ENCODE peak calls at places on chromosomes 3 and 15, in eight cellular contexts. One of them, this sample, is unnamed.

GRCh38 chr3:78818161-78818985 is 949.4 kb downstream of the ROBO1 start:
- DNase-seq in NCI-H187 treated with DMSO at 0.1 percent for 48 hours: no peak
- DNase-seq in GM10248: no peak
- DNase-seq in stimulated activated CD8-positive, alpha-beta memory T cell treated with anti-CD3 and anti-CD28 coated beads, Interleukin-15, amount 100 ng/mL, for 4 hours: no peak
- DNase-seq in LoVo: no peak
- DNase-seq in AG10803: no peak
- DNase-seq in NCI-H2227 treated with DMSO at 0.1 percent for 48 hours: no peak
- DNase-seq in hypothalamus: no peak
- DNase-seq in this sample: no peak

GRCh38 chr15:81400640-81401236 is 26.7 kb upstream of the TMC3 start:
- DNase-seq in NCI-H187 treated with DMSO at 0.1 percent for 48 hours: no peak
- DNase-seq in GM10248: peak; percentile 40
- DNase-seq in stimulated activated CD8-positive, alpha-beta memory T cell treated with anti-CD3 and anti-CD28 coated beads, Interleukin-15, amount 100 ng/mL, for 4 hours: no peak
- DNase-seq in LoVo: peak; percentile 63
- DNase-seq in AG10803: peak; percentile 58
- DNase-seq in NCI-H2227 treated with DMSO at 0.1 percent for 48 hours: peak; percentile 26
- DNase-seq in hypothalamus: no peak
- DNase-seq in this sample: peak; percentile 12

GRCh38 chr3:43523454-43524053 is 98.3 kb downstream of the ANO10 start:
- DNase-seq in NCI-H187 treated with DMSO at 0.1 percent for 48 hours: no peak
- DNase-seq in GM10248: peak; percentile 29
- DNase-seq in stimulated activated CD8-positive, alpha-beta memory T cell treated with anti-CD3 and anti-CD28 coated beads, Interleukin-15, amount 100 ng/mL, for 4 hours: no peak
- DNase-seq in LoVo: no peak
- DNase-seq in AG10803: no peak
- DNase-seq in NCI-H2227 treated with DMSO at 0.1 percent for 48 hours: no peak
- DNase-seq in hypothalamus: no peak
- DNase-seq in this sample: peak; percentile 20

GRCh38 chr3:53255360-53255774 is 455 bp downstream of the TKT start:
- DNase-seq in NCI-H187 treated with DMSO at 0.1 percent for 48 hours: no peak
- DNase-seq in GM10248: peak; percentile 65
- DNase-seq in stimulated activated CD8-positive, alpha-beta memory T cell treated with anti-CD3 and anti-CD28 coated beads, Interleukin-15, amount 100 ng/mL, for 4 hours: no peak
- DNase-seq in LoVo: no peak
- DNase-seq in AG10803: no peak
- DNase-seq in NCI-H2227 treated with DMSO at 0.1 percent for 48 hours: no peak
- DNase-seq in hypothalamus: no peak
- DNase-seq in this sample: peak; percentile 46

GRCh38 chr15:62994975-62995730 is 47.4 kb upstream of the TPM1 start:
- DNase-seq in NCI-H187 treated with DMSO at 0.1 percent for 48 hours: no peak
- DNase-seq in GM10248: no peak
- DNase-seq in stimulated activated CD8-positive, alpha-beta memory T cell treated with anti-CD3 and anti-CD28 coated beads, Interleukin-15, amount 100 ng/mL, for 4 hours: no peak
- DNase-seq in LoVo: no peak
- DNase-seq in AG10803: peak; percentile 54
- DNase-seq in NCI-H2227 treated with DMSO at 0.1 percent for 48 hours: no peak
- DNase-seq in hypothalamus: no peak
- DNase-seq in this sample: no peak

GRCh38 chr3:141876891-141877561 is 583 bp downstream of the ATP1B3 start:
- DNase-seq in NCI-H187 treated with DMSO at 0.1 percent for 48 hours: no peak
- DNase-seq in GM10248: peak; percentile 37
- DNase-seq in stimulated activated CD8-positive, alpha-beta memory T cell treated with anti-CD3 and anti-CD28 coated beads, Interleukin-15, amount 100 ng/mL, for 4 hours: peak; percentile 62
- DNase-seq in LoVo: peak; percentile 36
- DNase-seq in AG10803: peak; percentile 40
- DNase-seq in NCI-H2227 treated with DMSO at 0.1 percent for 48 hours: peak; percentile 8
- DNase-seq in hypothalamus: peak; percentile 8
- DNase-seq in this sample: peak; percentile 23

GRCh38 chr3:137866933-137867332 is 102.8 kb downstream of the SOX14 start:
- DNase-seq in NCI-H187 treated with DMSO at 0.1 percent for 48 hours: no peak
- DNase-seq in GM10248: no peak
- DNase-seq in stimulated activated CD8-positive, alpha-beta memory T cell treated with anti-CD3 and anti-CD28 coated beads, Interleukin-15, amount 100 ng/mL, for 4 hours: no peak
- DNase-seq in LoVo: no peak
- DNase-seq in AG10803: no peak
- DNase-seq in NCI-H2227 treated with DMSO at 0.1 percent for 48 hours: no peak
- DNase-seq in hypothalamus: no peak
- DNase-seq in this sample: no peak

GRCh38 chr15:38069506-38069905 is 135.1 kb downstream of the TMCO5A start:
- DNase-seq in NCI-H187 treated with DMSO at 0.1 percent for 48 hours: no peak
- DNase-seq in GM10248: no peak
- DNase-seq in stimulated activated CD8-positive, alpha-beta memory T cell treated with anti-CD3 and anti-CD28 coated beads, Interleukin-15, amount 100 ng/mL, for 4 hours: no peak
- DNase-seq in LoVo: peak; percentile 82
- DNase-seq in AG10803: peak; percentile 83
- DNase-seq in NCI-H2227 treated with DMSO at 0.1 percent for 48 hours: no peak
- DNase-seq in hypothalamus: no peak
- DNase-seq in this sample: no peak

GRCh38 chr3:23966308-23966707 is 21.2 kb downstream of the NR1D2 start:
- DNase-seq in NCI-H187 treated with DMSO at 0.1 percent for 48 hours: no peak
- DNase-seq in GM10248: no peak
- DNase-seq in stimulated activated CD8-positive, alpha-beta memory T cell treated with anti-CD3 and anti-CD28 coated beads, Interleukin-15, amount 100 ng/mL, for 4 hours: no peak
- DNase-seq in LoVo: no peak
- DNase-seq in AG10803: peak; percentile 61
- DNase-seq in NCI-H2227 treated with DMSO at 0.1 percent for 48 hours: no peak
- DNase-seq in hypothalamus: no peak
- DNase-seq in this sample: no peak

GRCh38 chr3:171561601-171562323 is 101.6 kb upstream of the TNIK start:
- DNase-seq in NCI-H187 treated with DMSO at 0.1 percent for 48 hours: no peak
- DNase-seq in GM10248: no peak
- DNase-seq in stimulated activated CD8-positive, alpha-beta memory T cell treated with anti-CD3 and anti-CD28 coated beads, Interleukin-15, amount 100 ng/mL, for 4 hours: no peak
- DNase-seq in LoVo: no peak
- DNase-seq in AG10803: no peak
- DNase-seq in NCI-H2227 treated with DMSO at 0.1 percent for 48 hours: no peak
- DNase-seq in hypothalamus: no peak
- DNase-seq in this sample: peak; percentile 9

GRCh38 chr15:39599871-39600270 is 19.0 kb downstream of the THBS1 start:
- DNase-seq in NCI-H187 treated with DMSO at 0.1 percent for 48 hours: no peak
- DNase-seq in GM10248: no peak
- DNase-seq in stimulated activated CD8-positive, alpha-beta memory T cell treated with anti-CD3 and anti-CD28 coated beads, Interleukin-15, amount 100 ng/mL, for 4 hours: no peak
- DNase-seq in LoVo: no peak
- DNase-seq in AG10803: peak; percentile 75
- DNase-seq in NCI-H2227 treated with DMSO at 0.1 percent for 48 hours: no peak
- DNase-seq in hypothalamus: no peak
- DNase-seq in this sample: no peak

GRCh38 chr3:90134090-90134489 is 1026.7 kb downstream of the EPHA3 start:
- DNase-seq in NCI-H187 treated with DMSO at 0.1 percent for 48 hours: no peak
- DNase-seq in GM10248: no peak
- DNase-seq in stimulated activated CD8-positive, alpha-beta memory T cell treated with anti-CD3 and anti-CD28 coated beads, Interleukin-15, amount 100 ng/mL, for 4 hours: no peak
- DNase-seq in LoVo: no peak
- DNase-seq in AG10803: no peak
- DNase-seq in NCI-H2227 treated with DMSO at 0.1 percent for 48 hours: no peak
- DNase-seq in hypothalamus: no peak
- DNase-seq in this sample: no peak

GRCh38 chr3:110243081-110243480 is 828.5 kb upstream of the NECTIN3 start:
- DNase-seq in NCI-H187 treated with DMSO at 0.1 percent for 48 hours: no peak
- DNase-seq in GM10248: no peak
- DNase-seq in stimulated activated CD8-positive, alpha-beta memory T cell treated with anti-CD3 and anti-CD28 coated beads, Interleukin-15, amount 100 ng/mL, for 4 hours: no peak
- DNase-seq in LoVo: no peak
- DNase-seq in AG10803: peak; percentile 54
- DNase-seq in NCI-H2227 treated with DMSO at 0.1 percent for 48 hours: no peak
- DNase-seq in hypothalamus: no peak
- DNase-seq in this sample: no peak

GRCh38 chr3:115581347-115582135 is 41.8 kb upstream of the GAP43 start:
- DNase-seq in NCI-H187 treated with DMSO at 0.1 percent for 48 hours: no peak
- DNase-seq in GM10248: no peak
- DNase-seq in stimulated activated CD8-positive, alpha-beta memory T cell treated with anti-CD3 and anti-CD28 coated beads, Interleukin-15, amount 100 ng/mL, for 4 hours: no peak
- DNase-seq in LoVo: peak; percentile 2
- DNase-seq in AG10803: peak; percentile 40
- DNase-seq in NCI-H2227 treated with DMSO at 0.1 percent for 48 hours: no peak
- DNase-seq in hypothalamus: no peak
- DNase-seq in this sample: no peak

GRCh38 chr3:186236357-186237020 is 125.5 kb downstream of the DGKG start:
- DNase-seq in NCI-H187 treated with DMSO at 0.1 percent for 48 hours: no peak
- DNase-seq in GM10248: no peak
- DNase-seq in stimulated activated CD8-positive, alpha-beta memory T cell treated with anti-CD3 and anti-CD28 coated beads, Interleukin-15, amount 100 ng/mL, for 4 hours: no peak
- DNase-seq in LoVo: no peak
- DNase-seq in AG10803: no peak
- DNase-seq in NCI-H2227 treated with DMSO at 0.1 percent for 48 hours: no peak
- DNase-seq in hypothalamus: no peak
- DNase-seq in this sample: no peak

GRCh38 chr3:39637807-39638206 is 170.3 kb downstream of the MOBP start:
- DNase-seq in NCI-H187 treated with DMSO at 0.1 percent for 48 hours: no peak
- DNase-seq in GM10248: no peak
- DNase-seq in stimulated activated CD8-positive, alpha-beta memory T cell treated with anti-CD3 and anti-CD28 coated beads, Interleukin-15, amount 100 ng/mL, for 4 hours: no peak
- DNase-seq in LoVo: peak; percentile 66
- DNase-seq in AG10803: peak; percentile 30
- DNase-seq in NCI-H2227 treated with DMSO at 0.1 percent for 48 hours: no peak
- DNase-seq in hypothalamus: no peak
- DNase-seq in this sample: no peak

GRCh38 chr3:16601539-16602005 is 3.7 kb downstream of the DAZL start:
- DNase-seq in NCI-H187 treated with DMSO at 0.1 percent for 48 hours: no peak
- DNase-seq in GM10248: no peak
- DNase-seq in stimulated activated CD8-positive, alpha-beta memory T cell treated with anti-CD3 and anti-CD28 coated beads, Interleukin-15, amount 100 ng/mL, for 4 hours: no peak
- DNase-seq in LoVo: no peak
- DNase-seq in AG10803: no peak
- DNase-seq in NCI-H2227 treated with DMSO at 0.1 percent for 48 hours: no peak
- DNase-seq in hypothalamus: no peak
- DNase-seq in this sample: no peak

GRCh38 chr15:58564967-58565366 is 133.2 kb downstream of the LIPC start:
- DNase-seq in NCI-H187 treated with DMSO at 0.1 percent for 48 hours: no peak
- DNase-seq in GM10248: no peak
- DNase-seq in stimulated activated CD8-positive, alpha-beta memory T cell treated with anti-CD3 and anti-CD28 coated beads, Interleukin-15, amount 100 ng/mL, for 4 hours: no peak
- DNase-seq in LoVo: no peak
- DNase-seq in AG10803: no peak
- DNase-seq in NCI-H2227 treated with DMSO at 0.1 percent for 48 hours: no peak
- DNase-seq in hypothalamus: no peak
- DNase-seq in this sample: no peak

GRCh38 chr3:75325716-75326115 is 338.4 kb upstream of the FRG2C start:
- DNase-seq in NCI-H187 treated with DMSO at 0.1 percent for 48 hours: no peak
- DNase-seq in GM10248: no peak
- DNase-seq in stimulated activated CD8-positive, alpha-beta memory T cell treated with anti-CD3 and anti-CD28 coated beads, Interleukin-15, amount 100 ng/mL, for 4 hours: no peak
- DNase-seq in LoVo: no peak
- DNase-seq in AG10803: no peak
- DNase-seq in NCI-H2227 treated with DMSO at 0.1 percent for 48 hours: no peak
- DNase-seq in hypothalamus: no peak
- DNase-seq in this sample: no peak